ENCODE peak calls at places on chromosomes 6 and 20, in seven cellular contexts. X is RPMI7951; S is progenitor cell of endocrine pancreas; M is caudate nucleus; H is adrenal gland; I is activated CD4-positive, alpha-beta memory T cell treated with anti-CD3 and anti-CD28 coated beads for 36 hours; V is iPS-NIHi11. C is an unnamed sample.

GRCh38 chr6:41932378-41932777 is 9.2 kb downstream of the CCND3 start:
- DNase-seq in X (no peak), S (no peak), M (no peak), H (no peak), I (no peak), V (no peak), C (no peak)

GRCh38 chr6:43922423-43923375 is 152.7 kb downstream of the VEGFA start:
- DNase-seq in X (no peak), S (no peak), M (no peak), H (no peak), I (no peak), V (no peak), C (no peak)

GRCh38 chr6:26272171-26272631 is 92.8 kb upstream of the BTN3A2 start:
- DNase-seq in X (no peak), S (peak; percentile 58), M (no peak), H (peak; percentile 72), I (peak; percentile 64), V (peak; percentile 29), C (no peak)

GRCh38 chr6:162907876-162908481 is 180.2 kb downstream of the PACRG start:
- DNase-seq in X (peak; percentile 49), S (no peak), M (no peak), H (no peak), I (no peak), V (no peak), C (no peak)

GRCh38 chr6:35790683-35791082 is 6.4 kb downstream of the CLPS start:
- DNase-seq in X (no peak), S (no peak), M (no peak), H (no peak), I (no peak), V (no peak), C (no peak)

GRCh38 chr20:11274137-11274536 is 600.3 kb upstream of the JAG1 start:
- DNase-seq in X (peak; percentile 74), S (no peak), M (peak; percentile 14), H (peak; percentile 58), I (no peak), V (peak; percentile 73), C (peak; percentile 81)

GRCh38 chr20:54123587-54124180 is 50.1 kb downstream of the CYP24A1 start:
- DNase-seq in X (peak; percentile 100), S (peak; percentile 14), M (no peak), H (peak; percentile 36), I (no peak), V (peak; percentile 52), C (peak; percentile 91)

GRCh38 chr6:28225056-28225834 is at the start of gene ZSCAN9:
- DNase-seq in X (peak; percentile 91), S (peak; percentile 76), M (peak; percentile 43), H (peak; percentile 91), I (peak; percentile 65), V (peak; percentile 85), C (peak; percentile 54)

GRCh38 chr6:84253380-84253779 is 25.9 kb upstream of the CEP162 start:
- DNase-seq in X (no peak), S (no peak), M (no peak), H (no peak), I (no peak), V (no peak), C (no peak)

GRCh38 chr20:36573798-36574277 is 441 bp downstream of the TGIF2 start:
- DNase-seq in X (peak; percentile 29), S (peak; percentile 38), M (no peak), H (no peak), I (peak; percentile 32), V (peak; percentile 44), C (peak; percentile 61)

GRCh38 chr20:47773381-47773786 is 11.9 kb downstream of the SULF2 start:
- DNase-seq in X (peak; percentile 49), S (no peak), M (no peak), H (no peak), I (no peak), V (no peak), C (no peak)

GRCh38 chr6:37850243-37850642 is 30.7 kb downstream of the ZFAND3 start:
- DNase-seq in X (no peak), S (no peak), M (no peak), H (no peak), I (no peak), V (no peak), C (no peak)

GRCh38 chr6:105851181-105851580 is 235.0 kb upstream of the PRDM1 start:
- DNase-seq in X (peak; percentile 80), S (no peak), M (no peak), H (no peak), I (no peak), V (peak; percentile 34), C (no peak)

GRCh38 chr6:106913676-106914280 is 60.8 kb downstream of the CD24 start:
- DNase-seq in X (no peak), S (no peak), M (no peak), H (no peak), I (no peak), V (no peak), C (no peak)

GRCh38 chr6:51184046-51184445 is 365.4 kb downstream of the TFAP2B start:
- DNase-seq in X (no peak), S (no peak), M (no peak), H (no peak), I (no peak), V (no peak), C (no peak)

GRCh38 chr6:148208298-148208697 is 134.3 kb upstream of the SASH1 start:
- DNase-seq in X (no peak), S (no peak), M (no peak), H (no peak), I (no peak), V (no peak), C (no peak)

GRCh38 chr6:36735110-36735971 is 37.7 kb downstream of the RAB44 start:
- DNase-seq in X (no peak), S (no peak), M (no peak), H (peak; percentile 65), I (peak; percentile 55), V (no peak), C (no peak)

GRCh38 chr6:25889877-25890853 is 16.1 kb upstream of the SLC17A3 start:
- DNase-seq in X (peak; percentile 50), S (peak; percentile 22), M (no peak), H (peak; percentile 61), I (peak; percentile 31), V (peak; percentile 40), C (no peak)

GRCh38 chr6:88780714-88781389 is 182.6 kb downstream of the RNGTT start:
- DNase-seq in X (peak; percentile 67), S (peak; percentile 11), M (no peak), H (peak; percentile 68), I (peak; percentile 55), V (peak; percentile 48), C (peak; percentile 10)

GRCh38 chr20:49318430-49319203 is 40.8 kb upstream of the ZNFX1 start:
- DNase-seq in X (no peak), S (peak; percentile 21), M (no peak), H (no peak), I (peak; percentile 43), V (peak; percentile 43), C (no peak)

GRCh38 chr6:152246554-152247337 is 390.4 kb downstream of the SYNE1 start:
- DNase-seq in X (peak; percentile 42), S (no peak), M (no peak), H (no peak), I (no peak), V (no peak), C (no peak)

GRCh38 chr6:39791311-39791710 is 865 bp upstream of the DAAM2 start:
- DNase-seq in X (peak; percentile 56), S (no peak), M (no peak), H (no peak), I (no peak), V (peak; percentile 23), C (no peak)

GRCh38 chr6:144131248-144131709 is 19.0 kb upstream of the STX11 start:
- DNase-seq in X (peak; percentile 14), S (no peak), M (no peak), H (no peak), I (no peak), V (no peak), C (no peak)

C was measured in HuH-7.5.